ENCODE peak calls at places on chromosome 3, in four cellular contexts. One of them, this sample, is unnamed. For H3K27me3, the result is how much of the 10 kb centered on the place peaks cover.

GRCh38 chr3:158918008-158918407 is 116.2 kb downstream of the MFSD1 start:
- DNase-seq in mammary epithelial cell: peak
- DNase-seq in neural progenitor cell: peak
- DNase-seq in cardiac muscle cell: peak
- DNase-seq in this sample: peak

GRCh38 chr3:48301814-48302194 is 31.7 kb downstream of the SPINK8 start:
- DNase-seq in mammary epithelial cell: peak
- DNase-seq in neural progenitor cell: no peak
- DNase-seq in cardiac muscle cell: peak
- DNase-seq in this sample: peak

GRCh38 chr3:142498397-142499180 is 50.8 kb upstream of the XRN1 start:
- DNase-seq in mammary epithelial cell: peak
- DNase-seq in neural progenitor cell: no peak
- DNase-seq in cardiac muscle cell: peak
- DNase-seq in this sample: no peak

GRCh38 chr3:27971600-27971999 is 249.5 kb upstream of the EOMES start:
- DNase-seq in mammary epithelial cell: no peak
- DNase-seq in neural progenitor cell: peak
- DNase-seq in cardiac muscle cell: no peak
- DNase-seq in this sample: no peak

GRCh38 chr3:16472593-16472992 is 40.9 kb downstream of the RFTN1 start:
- DNase-seq in mammary epithelial cell: no peak
- DNase-seq in neural progenitor cell: no peak
- DNase-seq in cardiac muscle cell: no peak
- DNase-seq in this sample: no peak

GRCh38 chr3:16490062-16490641 is 23.3 kb downstream of the RFTN1 start:
- DNase-seq in mammary epithelial cell: no peak
- DNase-seq in neural progenitor cell: no peak
- DNase-seq in cardiac muscle cell: no peak
- DNase-seq in this sample: peak

GRCh38 chr3:187678869-187679268 is 8.7 kb upstream of the SST start:
- DNase-seq in mammary epithelial cell: peak
- DNase-seq in neural progenitor cell: peak
- DNase-seq in cardiac muscle cell: peak
- DNase-seq in this sample: peak

GRCh38 chr3:151576524-151576923 is 115.7 kb upstream of the IGSF10 start:
- DNase-seq in mammary epithelial cell: no peak
- DNase-seq in neural progenitor cell: no peak
- DNase-seq in cardiac muscle cell: no peak
- DNase-seq in this sample: no peak

GRCh38 chr3:42546691-42547213 is 35.0 kb downstream of the SEC22C start:
- DNase-seq in mammary epithelial cell: no peak
- DNase-seq in neural progenitor cell: no peak
- DNase-seq in cardiac muscle cell: no peak
- DNase-seq in this sample: no peak

GRCh38 chr3:139930201-139930600 is 4.8 kb upstream of the CLSTN2 start:
- DNase-seq in mammary epithelial cell: peak
- DNase-seq in neural progenitor cell: no peak
- DNase-seq in cardiac muscle cell: no peak
- DNase-seq in this sample: no peak

GRCh38 chr3:73546961-73547360 is 77.8 kb downstream of the PDZRN3 start:
- DNase-seq in mammary epithelial cell: peak
- DNase-seq in neural progenitor cell: no peak
- DNase-seq in cardiac muscle cell: peak
- DNase-seq in this sample: peak

GRCh38 chr3:112228786-112229185 is 65.2 kb downstream of the SLC9C1 start:
- DNase-seq in mammary epithelial cell: no peak
- DNase-seq in neural progenitor cell: no peak
- DNase-seq in cardiac muscle cell: no peak
- DNase-seq in this sample: no peak
- TF ChIP-seq CTCF in mammary epithelial cell: no peak
- TF ChIP-seq CTCF in neural progenitor cell: no peak
- TF ChIP-seq CTCF in cardiac muscle cell: no peak
- TF ChIP-seq CTCF in this sample: no peak

DNA sequence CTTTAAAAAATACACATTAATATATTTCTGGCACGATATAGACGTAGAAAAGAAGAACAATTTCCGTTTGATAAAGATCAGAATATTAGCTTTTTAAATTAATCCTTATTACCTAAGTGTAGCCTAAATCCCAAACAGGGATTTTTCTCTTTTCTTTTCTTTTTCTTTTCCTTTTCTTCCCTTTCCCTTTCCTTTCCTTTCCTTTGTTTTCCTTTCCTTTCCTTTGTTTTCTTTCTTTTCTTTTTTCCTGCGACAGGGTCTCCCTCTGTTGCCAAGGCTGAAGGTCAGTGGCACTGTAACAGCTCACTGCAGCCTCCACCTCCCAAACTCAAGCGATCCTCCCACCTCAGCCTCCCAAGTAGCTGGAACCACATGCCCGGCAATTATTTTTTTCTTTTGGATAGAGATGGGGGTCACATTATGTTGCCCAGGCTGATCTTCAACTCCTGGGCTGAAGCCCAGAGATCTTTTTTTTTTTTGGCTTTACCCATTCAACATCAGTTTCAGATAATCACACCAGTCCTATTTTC is 1.8 kb upstream of the USF3 start:
- DNase-seq in mammary epithelial cell: no peak
- DNase-seq in neural progenitor cell: no peak
- DNase-seq in cardiac muscle cell: no peak
- DNase-seq in this sample: no peak
- H3K4me3 ChIP-seq in mammary epithelial cell: peak
- H3K4me3 ChIP-seq in neural progenitor cell: peak
- H3K4me3 ChIP-seq in cardiac muscle cell: no peak
- H3K4me3 ChIP-seq in this sample: no peak

GRCh38 chr3:14814473-14814872 is 4.3 kb upstream of the FGD5 start:
- DNase-seq in mammary epithelial cell: no peak
- DNase-seq in neural progenitor cell: no peak
- DNase-seq in cardiac muscle cell: no peak
- DNase-seq in this sample: no peak
- H3K27me3 ChIP-seq in mammary epithelial cell: under half
- H3K27me3 ChIP-seq in neural progenitor cell: half or more
- H3K27me3 ChIP-seq in cardiac muscle cell: under half
- H3K27me3 ChIP-seq in this sample: under half

GRCh38 chr3:5055352-5056004 is 66.6 kb upstream of the ARL8B start:
- DNase-seq in mammary epithelial cell: no peak
- DNase-seq in neural progenitor cell: no peak
- DNase-seq in cardiac muscle cell: no peak
- DNase-seq in this sample: no peak
- TF ChIP-seq CTCF in mammary epithelial cell: no peak
- TF ChIP-seq CTCF in neural progenitor cell: no peak
- TF ChIP-seq CTCF in cardiac muscle cell: no peak
- TF ChIP-seq CTCF in this sample: no peak

This sample was measured in bronchial epithelial cell.